ENCODE peak calls at places on chromosomes 4 and X, in nine cellular contexts. C is kidney; X is heart left ventricle; U is left lung; A is sigmoid colon; E is body of pancreas; B is Peyer's patch; Q is upper lobe of right lung; R is naive thymus-derived CD4-positive, alpha-beta T cell. O is an unnamed sample. For H3K9me3 and H3K36me3, the result is how much of the 10 kb centered on the place peaks cover.

GRCh38 chr4:112325522-112325921 is 28.4 kb downstream of the ALPK1 start:
- DNase-seq in X (no peak), E (no peak), R (no peak), A (no peak), U (no peak), B (no peak), C (no peak), Q (no peak), O (no peak)

GRCh38 chr4:24730256-24731001 is 64.9 kb upstream of the SOD3 start:
- DNase-seq in Q (peak), X (peak), C (no peak), R (no peak), A (peak), U (peak), B (no peak), E (peak), O (peak)

GRCh38 chr4:2714071-2714770 is 41.9 kb downstream of the TNIP2 start:
- DNase-seq in Q (no peak), X (peak), C (no peak), R (peak), E (peak), B (no peak), A (peak), U (peak), O (no peak)

GRCh38 chrX:20189171-20189570 is 47.5 kb upstream of the EIF1AX start:
- DNase-seq in B (no peak), E (no peak), C (no peak), U (no peak), X (no peak), R (no peak), A (no peak), Q (no peak), O (no peak)

GRCh38 chrX:138485767-138486166 is 225.8 kb downstream of the FGF13 start:
- DNase-seq in R (no peak), X (no peak), Q (no peak), B (no peak), C (no peak), E (no peak), U (no peak), A (no peak), O (no peak)

GRCh38 chr4:180675368-180675675 is 1567.9 kb upstream of the TENM3 start:
- DNase-seq in A (no peak), C (no peak), R (no peak), B (no peak), X (no peak), E (no peak), U (no peak), Q (no peak), O (no peak)

GRCh38 chr4:188143731-188144130 is 4.5 kb downstream of the TRIML1 start:
- DNase-seq in B (no peak), C (no peak), X (no peak), U (no peak), R (no peak), Q (no peak), E (no peak), A (no peak), O (peak)

GRCh38 chrX:107716816-107717700 is 58.5 kb downstream of the TSC22D3 start:
- DNase-seq in C (peak), E (peak), Q (peak), R (peak), X (peak), B (peak), A (peak), U (peak), O (peak)

GRCh38 chrX:94831364-94831763 is 1157.4 kb downstream of the FAM133A start:
- DNase-seq in B (no peak), U (no peak), C (no peak), E (no peak), Q (no peak), X (no peak), A (no peak), R (no peak), O (no peak)

GRCh38 chrX:102934624-102935023 is 2.4 kb upstream of the RAB40AL start:
- DNase-seq in A (no peak), E (peak), X (no peak), Q (no peak), U (no peak), B (no peak), C (no peak), R (no peak), O (peak)

GRCh38 chr4:108796173-108796572 is 33.3 kb upstream of the ETNPPL start:
- DNase-seq in X (no peak), U (no peak), R (no peak), A (no peak), Q (no peak), E (no peak), B (no peak), C (no peak), O (no peak)

GRCh38 chrX:116607766-116608165 is 145.0 kb upstream of the CT83 start:
- DNase-seq in R (no peak), C (no peak), X (no peak), U (no peak), A (no peak), E (no peak), Q (no peak), B (no peak), O (no peak)

GRCh38 chrX:54921427-54922021 is 900 bp downstream of the TRO start:
- DNase-seq in A (peak), E (peak), Q (peak), X (peak), U (peak), R (peak), B (no peak), C (peak), O (peak)

GRCh38 chr4:77036206-77036605 is 39.6 kb downstream of the CCNI start:
- DNase-seq in B (no peak), R (no peak), X (no peak), Q (no peak), C (no peak), U (no peak), E (no peak), A (no peak), O (peak)

GRCh38 chr4:140789752-140790151 is 33.6 kb upstream of the TBC1D9 start:
- DNase-seq in Q (no peak), E (no peak), X (no peak), C (no peak), U (no peak), A (no peak), R (no peak), B (no peak), O (no peak)

GRCh38 chr4:182745268-182745667 is 171.9 kb downstream of the DCTD start:
- DNase-seq in C (no peak), X (no peak), R (no peak), B (no peak), E (no peak), U (no peak), A (no peak), Q (no peak), O (no peak)

GRCh38 chr4:76449362-76449767 is 14.3 kb downstream of the SHROOM3 start:
- DNase-seq in R (no peak), C (no peak), E (no peak), Q (no peak), A (no peak), X (no peak), U (no peak), B (no peak), O (no peak)

GRCh38 chr4:73891739-73892405 is 22.7 kb downstream of the CXCL1 start:
- DNase-seq in U (no peak), B (no peak), R (no peak), X (no peak), Q (no peak), C (no peak), E (no peak), A (no peak), O (no peak)

GRCh38 chrX:65932173-65933084 is 107.5 kb downstream of the VSIG4 start:
- DNase-seq in X (no peak), R (no peak), E (no peak), U (no peak), B (no peak), A (no peak), Q (no peak), C (no peak), O (no peak)

GRCh38 chr4:85243857-85244256 is 231.1 kb upstream of the ARHGAP24 start:
- DNase-seq in Q (no peak), U (no peak), A (no peak), R (no peak), C (no peak), X (no peak), B (no peak), E (no peak), O (no peak)

GRCh38 chr4:139315221-139315675 is 13.0 kb upstream of the NDUFC1 start:
- DNase-seq in C (no peak), X (no peak), R (no peak), B (no peak), E (no peak), A (no peak), Q (no peak), U (no peak), O (no peak)

GRCh38 chr4:16431871-16432270 is 205.6 kb upstream of the TAPT1 start:
- DNase-seq in X (no peak), B (no peak), U (no peak), Q (no peak), R (no peak), C (no peak), E (no peak), A (no peak), O (no peak)

GRCh38 chrX:142095816-142096215 is 109.3 kb downstream of the MAGEC2 start:
- DNase-seq in C (no peak), R (no peak), B (no peak), A (no peak), X (no peak), U (no peak), Q (no peak), E (no peak), O (no peak)

GRCh38 chr4:189092596-189092995 is 848.1 kb upstream of the FRG1 start:
- DNase-seq in A (no peak), U (no peak), B (no peak), Q (no peak), C (no peak), R (no peak), E (no peak), X (no peak), O (no peak)

DNA sequence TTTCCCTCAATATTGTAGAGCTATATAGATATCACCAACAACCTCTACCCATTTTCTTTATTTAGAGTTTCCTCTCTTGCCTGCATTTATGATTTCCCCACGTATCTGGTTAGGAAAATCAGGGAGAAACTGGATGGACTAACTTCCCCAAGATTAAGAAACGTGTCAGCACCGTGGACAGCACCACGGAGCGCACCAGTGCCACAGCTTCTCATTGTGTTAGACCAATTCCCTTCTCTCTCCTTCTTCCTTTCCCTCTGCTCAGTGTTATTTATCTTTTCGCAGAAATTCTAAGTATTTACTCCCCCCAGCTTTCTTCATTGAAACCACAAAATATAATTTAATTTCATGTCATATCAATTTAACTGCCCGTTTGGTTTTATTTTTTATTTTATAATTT is 568.6 kb upstream of the BOD1L1 start:
- DNase-seq in B (no peak), A (no peak), Q (peak), U (peak), X (no peak), R (no peak), C (no peak), E (peak), O (peak)
- H3K9me3 ChIP-seq in B (under half), A (under half), Q (under half), U (under half), X (under half), R (under half), C (under half), E (under half), O (under half)

GRCh38 chr4:905485-906214 is 26.5 kb downstream of the GAK start:
- DNase-seq in A (no peak), R (no peak), U (no peak), Q (no peak), E (peak), C (peak), B (no peak), X (no peak), O (no peak)
- H3K36me3 ChIP-seq in A (under half), R (under half), U (under half), Q (under half), E (under half), C (under half), B (half or more), X (under half), O (under half)

GRCh38 chr4:94419549-94419948 is 32.2 kb upstream of the PDLIM5 start:
- DNase-seq in E (no peak), C (no peak), X (no peak), A (no peak), B (no peak), R (no peak), U (no peak), Q (no peak), O (no peak)
- H3K9me3 ChIP-seq in E (under half), C (under half), X (under half), A (under half), B (under half), R (under half), U (under half), Q (under half), O (under half)

DNA sequence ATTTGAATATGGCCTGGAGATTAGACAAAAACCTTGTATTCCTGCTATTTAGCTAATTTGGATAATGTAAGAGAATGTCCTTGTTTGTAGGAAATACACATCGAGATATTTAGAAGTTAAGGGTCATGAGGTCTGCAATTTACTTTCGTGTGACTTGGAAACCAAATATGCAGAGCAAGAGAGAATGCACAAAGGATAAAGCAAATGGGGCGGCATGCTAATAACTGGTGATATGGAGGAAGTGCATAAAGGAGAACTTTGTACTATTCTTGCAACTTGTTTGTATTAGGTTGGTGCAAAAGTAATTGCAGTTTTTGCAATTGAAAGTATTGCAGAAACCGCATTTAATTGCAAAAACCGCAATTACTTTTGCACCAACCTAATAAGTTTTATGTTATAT is 7.2 kb upstream of the CXCR3 start:
- DNase-seq in R (no peak), C (no peak), U (no peak), A (no peak), E (no peak), B (no peak), X (no peak), Q (no peak), O (no peak)
- H3K36me3 ChIP-seq in R (under half), C (under half), U (under half), A (under half), E (under half), B (under half), X (under half), Q (under half), O (under half)

DNA sequence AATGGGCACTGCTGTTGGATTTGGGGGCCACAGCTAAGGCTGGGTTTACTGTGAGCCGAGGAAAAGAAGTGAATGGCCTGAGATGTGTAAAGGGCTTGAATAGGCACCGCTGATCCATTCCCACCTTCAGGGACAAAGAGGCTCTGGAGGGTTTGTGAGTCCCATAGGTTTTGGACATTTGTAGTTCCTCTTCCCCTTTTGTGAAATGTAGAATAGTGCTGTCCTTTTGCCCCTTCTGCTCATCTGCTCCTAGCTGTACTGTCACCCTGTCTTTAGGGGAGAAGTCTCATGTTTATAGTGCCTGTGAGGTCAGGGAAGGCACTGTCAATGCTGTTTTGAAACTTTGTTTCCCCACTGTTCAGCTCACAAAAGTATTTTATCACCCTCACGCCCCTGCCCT is 26.4 kb upstream of the CLCN4 start:
- DNase-seq in B (no peak), R (no peak), U (no peak), X (no peak), E (no peak), C (no peak), Q (no peak), A (no peak), O (no peak)
- H3K9me3 ChIP-seq in B (under half), R (under half), U (under half), X (under half), E (under half), C (under half), Q (under half), A (under half), O (under half)

GRCh38 chr4:118801895-118802575 is 33.9 kb downstream of the SEC24D start:
- DNase-seq in E (no peak), U (no peak), A (no peak), Q (no peak), R (no peak), B (no peak), C (no peak), X (no peak), O (no peak)
- H3K36me3 ChIP-seq in E (under half), U (under half), A (under half), Q (half or more), R (under half), B (half or more), C (under half), X (under half), O (under half)

O was measured in MG63.